ENCODE peak calls at places on chromosomes 1 and 21, in nine cellular contexts. N is RCC 7860; G is stimulated activated CD8-positive, alpha-beta memory T cell treated with anti-CD3 and anti-CD28 coated beads, Interleukin-2, amount 100 ng/mL, for 48 hours; Y is HTR-8/SVneo; S is stimulated activated CD4-positive, alpha-beta T cell treated with anti-CD3 and anti-CD28 coated beads, Interleukin-4, amount 100 ng/mL, for 24 hours; T is fibroblast of gingiva; Z is left ventricle myocardium superior; K is WTC11; A is HFF-Myc. B is an unnamed sample.
A peak's percentile ranks its signal among the peaks of the same experiment; 100 is the strongest.

GRCh38 chr1:223227486-223228196 is 84.6 kb upstream of the TLR5 start:
- DNase-seq in N (no peak), G (no peak), K (no peak), T (no peak), Y (no peak), S (no peak), Z (no peak), A (no peak), B (no peak)

GRCh38 chr1:234631721-234632125 is 21.7 kb upstream of the IRF2BP2 start:
- DNase-seq in S (no peak), Y (peak; percentile 70), K (no peak), G (no peak), A (no peak), Z (no peak), T (peak; percentile 71), N (peak; percentile 89), B (no peak)

GRCh38 chr1:224700915-224701531 is 84.9 kb downstream of the CNIH3 start:
- DNase-seq in Z (no peak), K (peak; percentile 73), N (no peak), Y (peak; percentile 13), G (no peak), T (peak; percentile 9), S (no peak), A (no peak), B (peak; percentile 75)

GRCh38 chr1:28369518-28370219 is at the start of gene PHACTR4:
- DNase-seq in Z (peak; percentile 95), A (peak; percentile 77), Y (peak; percentile 94), K (peak; percentile 96), G (peak; percentile 82), N (peak; percentile 89), S (peak; percentile 85), T (peak; percentile 87), B (peak; percentile 98)

GRCh38 chr21:41817877-41818855 is 51.3 kb upstream of the RIPK4 start:
- DNase-seq in A (no peak), G (no peak), S (no peak), Z (no peak), T (no peak), Y (no peak), N (no peak), K (no peak), B (no peak)

GRCh38 chr1:27145934-27146354 is 9.0 kb downstream of the SLC9A1 start:
- DNase-seq in T (peak; percentile 49), Z (no peak), S (no peak), K (no peak), G (no peak), A (peak; percentile 40), N (peak; percentile 76), Y (peak; percentile 65), B (no peak)

GRCh38 chr1:206459703-206460102 is 10.6 kb upstream of the IKBKE start:
- DNase-seq in A (no peak), Z (no peak), K (no peak), T (no peak), S (no peak), N (no peak), G (no peak), Y (no peak), B (no peak)

GRCh38 chr1:38031513-38031866 is 15.1 kb downstream of the POU3F1 start:
- DNase-seq in G (no peak), K (no peak), A (no peak), N (no peak), S (no peak), Y (no peak), Z (no peak), T (no peak), B (no peak)

GRCh38 chr1:77182083-77182482 is 37.1 kb downstream of the PIGK start:
- DNase-seq in A (no peak), N (no peak), S (no peak), T (no peak), G (no peak), Y (no peak), Z (no peak), K (no peak), B (no peak)

GRCh38 chr1:119160851-119161250 is 20.4 kb upstream of the WARS2 start:
- DNase-seq in N (no peak), K (no peak), Y (no peak), Z (no peak), A (peak; percentile 32), T (peak; percentile 92), S (no peak), G (no peak), B (no peak)

GRCh38 chr1:223622132-223622842 is 43.2 kb downstream of the CAPN8 start:
- DNase-seq in Y (no peak), N (no peak), Z (no peak), K (no peak), T (no peak), S (no peak), A (no peak), G (no peak), B (no peak)

GRCh38 chr1:23797478-23798448 is 2.8 kb downstream of the GALE start:
- DNase-seq in Z (no peak), K (no peak), G (no peak), N (no peak), Y (no peak), S (no peak), A (no peak), T (no peak), B (no peak)

GRCh38 chr1:81432089-81432488 is 368.6 kb upstream of the ADGRL2 start:
- DNase-seq in N (no peak), Z (no peak), T (no peak), Y (no peak), A (no peak), S (no peak), G (no peak), K (no peak), B (peak; percentile 32)

GRCh38 chr1:9201421-9202239 is 32.9 kb upstream of the H6PD start:
- DNase-seq in N (peak; percentile 51), Z (no peak), S (no peak), G (no peak), T (peak; percentile 80), Y (no peak), K (no peak), A (no peak), B (no peak)

GRCh38 chr1:201941420-201942128 is 4.8 kb downstream of the LMOD1 start:
- DNase-seq in Y (no peak), S (no peak), G (no peak), N (no peak), A (no peak), Z (no peak), T (no peak), K (peak; percentile 83), B (peak; percentile 80)

GRCh38 chr1:221670081-221670480 is 71.8 kb downstream of the DUSP10 start:
- DNase-seq in G (no peak), Y (no peak), N (no peak), A (no peak), Z (no peak), T (no peak), K (no peak), S (no peak), B (no peak)

GRCh38 chr1:27408151-27408550 is 15.7 kb downstream of the GPR3 start:
- DNase-seq in S (no peak), T (no peak), Z (no peak), K (no peak), A (no peak), Y (no peak), N (no peak), G (no peak), B (no peak)

GRCh38 chr1:155166373-155167165 is 6.5 kb downstream of the KRTCAP2 start:
- DNase-seq in Z (peak; percentile 84), G (no peak), N (no peak), K (peak; percentile 82), T (no peak), S (no peak), A (no peak), Y (no peak), B (no peak)

GRCh38 chr1:218473527-218473926 is 128.4 kb downstream of the TGFB2 start:
- DNase-seq in T (no peak), Z (no peak), A (no peak), N (no peak), Y (no peak), S (no peak), K (no peak), G (no peak), B (no peak)

GRCh38 chr1:246691622-246692495 is 32.4 kb upstream of the SCCPDH start:
- DNase-seq in Y (no peak), A (no peak), G (no peak), Z (no peak), K (no peak), N (no peak), S (no peak), T (no peak), B (no peak)

GRCh38 chr21:39132248-39132647 is 51.0 kb downstream of the PSMG1 start:
- DNase-seq in A (no peak), G (no peak), N (no peak), Z (no peak), Y (no peak), T (no peak), S (no peak), K (no peak), B (no peak)

GRCh38 chr1:231924183-231924582 is 297.6 kb downstream of the DISC1 start:
- DNase-seq in Z (no peak), G (no peak), K (no peak), S (no peak), A (no peak), N (no peak), Y (no peak), T (no peak), B (no peak)

GRCh38 chr1:228379165-228379460 is 27.5 kb downstream of the TRIM11 start:
- DNase-seq in G (no peak), K (peak; percentile 44), S (no peak), N (no peak), A (no peak), T (peak; percentile 29), Z (peak; percentile 51), Y (no peak), B (no peak)

GRCh38 chr1:201505505-201505893 is 1.4 kb downstream of the CSRP1 start:
- DNase-seq in Z (no peak), N (peak; percentile 65), A (no peak), S (no peak), Y (no peak), T (peak; percentile 52), G (no peak), K (no peak), B (peak; percentile 68)

GRCh38 chr1:50148142-50148923 is 39.6 kb downstream of the ELAVL4 start:
- DNase-seq in K (no peak), S (no peak), G (no peak), N (no peak), A (no peak), Y (no peak), Z (no peak), T (no peak), B (no peak)

GRCh38 chr1:109828756-109829505 is 65.2 kb upstream of the EPS8L3 start:
- DNase-seq in K (no peak), Z (no peak), S (no peak), Y (no peak), G (no peak), T (no peak), A (no peak), N (no peak), B (no peak)

GRCh38 chr1:205933672-205934618 is 9.3 kb downstream of the SLC26A9 start:
- DNase-seq in K (no peak), N (peak; percentile 90), A (no peak), S (no peak), Z (no peak), Y (peak; percentile 71), T (peak; percentile 65), G (no peak), B (peak; percentile 82)

GRCh38 chr1:238898856-238899255 is 487.5 kb upstream of the CHRM3 start:
- DNase-seq in Y (no peak), S (no peak), T (no peak), A (no peak), K (no peak), Z (no peak), N (no peak), G (no peak), B (no peak)

GRCh38 chr1:33972676-33973395 is 109.0 kb downstream of the HMGB4 start:
- DNase-seq in A (no peak), Z (peak; percentile 87), G (no peak), T (no peak), Y (no peak), K (no peak), S (no peak), N (no peak), B (no peak)

GRCh38 chr1:59692591-59692990 is 122.2 kb upstream of the HOOK1 start:
- DNase-seq in G (no peak), T (peak; percentile 96), N (no peak), Z (no peak), K (no peak), A (peak; percentile 95), Y (no peak), S (no peak), B (no peak)

GRCh38 chr21:45457161-45457831 is 52.3 kb downstream of the COL18A1 start:
- DNase-seq in K (no peak), N (no peak), G (no peak), Z (peak; percentile 18), S (no peak), A (no peak), Y (no peak), T (no peak), B (no peak)

B was measured in NT2/D1.